ENCODE peak calls at places on chromosomes 13 and 19, in six cellular contexts. A is KG1; R is LHCN-M2; U is heart left ventricle; S is activated T-helper 2 cell treated with anti-CD3 and anti-CD28 coated beads, Interferon-gamma antibody, Interleukin-2, Interleukin-4, amounts not matched to agents 10 μg/mL and 5 μg/mL and 100 μg/mL, durations not matched to agents 14 hours and 24 hours and 36 hours; E is ecto neural progenitor cell. O is an unnamed sample.

GRCh38 chr19:51777570-51778460 is 16.8 kb downstream of the FPR2 start:
- DNase-seq in R (peak; percentile 80), A (peak; percentile 33), E (peak; percentile 57), S (peak; percentile 12), U (no peak), O (peak; percentile 63)

GRCh38 chr19:38139122-38139521 is 84.9 kb downstream of the DPF1 start:
- DNase-seq in R (no peak), A (no peak), E (no peak), S (no peak), U (no peak), O (no peak)

GRCh38 chr13:75469087-75469486 is 12.9 kb downstream of the TBC1D4 start:
- DNase-seq in E (no peak), A (no peak), R (no peak), U (no peak), S (no peak), O (no peak)

GRCh38 chr19:12956446-12957388 is at the start of gene GADD45GIP1:
- DNase-seq in E (peak; percentile 83), S (peak; percentile 79), A (peak; percentile 74), U (peak; percentile 92), R (peak; percentile 78), O (peak; percentile 87)

GRCh38 chr13:102517959-102518358 is 78.8 kb upstream of the TPP2 start:
- DNase-seq in R (peak; percentile 2), U (no peak), A (no peak), S (no peak), E (no peak), O (no peak)

GRCh38 chr19:351976-352625 is 7.5 kb upstream of the MIER2 start:
- DNase-seq in U (peak; percentile 28), S (no peak), E (no peak), A (no peak), R (no peak), O (no peak)

GRCh38 chr13:97385146-97385545 is 48.8 kb upstream of the RAP2A start:
- DNase-seq in U (no peak), S (no peak), R (no peak), A (no peak), E (no peak), O (no peak)

GRCh38 chr13:46184277-46184699 is 2.3 kb upstream of the LCP1 start:
- DNase-seq in S (peak; percentile 70), R (peak; percentile 2), A (peak; percentile 71), U (no peak), E (peak; percentile 58), O (peak; percentile 54)

GRCh38 chr13:57114945-57115344 is 25.8 kb upstream of the PRR20A start:
- DNase-seq in E (no peak), U (no peak), A (no peak), S (no peak), R (no peak), O (no peak)

GRCh38 chr13:23969672-23970071 is 72.4 kb upstream of the C1QTNF9B start:
- DNase-seq in A (no peak), U (no peak), S (no peak), E (no peak), R (no peak), O (no peak)

GRCh38 chr19:10339380-10339960 is at the start of gene ICAM3:
- DNase-seq in S (peak; percentile 61), A (peak; percentile 71), E (no peak), U (no peak), R (no peak), O (no peak)

GRCh38 chr13:33509642-33510229 is 224.2 kb upstream of the STARD13 start:
- DNase-seq in A (no peak), U (peak; percentile 33), E (no peak), R (peak; percentile 85), S (no peak), O (no peak)

GRCh38 chr13:100597253-100597652 is 8.7 kb upstream of the GGACT start:
- DNase-seq in R (peak; percentile 19), A (no peak), E (no peak), S (no peak), U (no peak), O (no peak)

GRCh38 chr19:24054044-24054935 is 32.7 kb upstream of the ZNF254 start:
- DNase-seq in E (no peak), A (no peak), U (no peak), S (no peak), R (peak; percentile 92), O (no peak)

GRCh38 chr19:32392946-32393345 is 12.6 kb upstream of the DPY19L3 start:
- DNase-seq in S (no peak), U (no peak), E (no peak), R (no peak), A (no peak), O (no peak)

GRCh38 chr13:73195091-73195490 is 136.3 kb downstream of the KLF5 start:
- DNase-seq in S (no peak), A (no peak), E (no peak), U (no peak), R (no peak), O (no peak)

GRCh38 chr13:71880753-71881541 is 13.9 kb upstream of the DACH1 start:
- DNase-seq in E (no peak), S (no peak), R (peak; percentile 6), A (no peak), U (no peak), O (no peak)

GRCh38 chr19:43578787-43579186 is 3.2 kb downstream of the PINLYP start:
- DNase-seq in A (no peak), E (no peak), R (no peak), U (no peak), S (no peak), O (no peak)

GRCh38 chr19:37309834-37310575 is 60.9 kb upstream of the ZNF527 start:
- DNase-seq in U (no peak), E (no peak), R (no peak), S (no peak), A (no peak), O (no peak)

GRCh38 chr13:80251403-80251802 is 89.5 kb downstream of the SPRY2 start:
- DNase-seq in A (no peak), R (peak; percentile 69), U (no peak), S (no peak), E (no peak), O (no peak)

GRCh38 chr19:1135454-1135853 is 31.7 kb downstream of the GPX4 start:
- DNase-seq in A (no peak), E (no peak), U (no peak), R (no peak), S (no peak), O (no peak)

GRCh38 chr19:33499671-33500506 is 21.7 kb downstream of the PEPD start:
- DNase-seq in E (no peak), R (no peak), S (no peak), U (peak; percentile 44), A (no peak), O (no peak)

GRCh38 chr19:2113436-2114211 is 16.9 kb downstream of the IZUMO4 start:
- DNase-seq in E (no peak), U (no peak), R (peak; percentile 72), A (no peak), S (no peak), O (no peak)

GRCh38 chr19:7304200-7304599 is 10.0 kb upstream of the INSR start:
- DNase-seq in U (no peak), A (no peak), R (no peak), E (no peak), S (no peak), O (no peak)

GRCh38 chr13:111893607-111894443 is 173.1 kb upstream of the SOX1 start:
- DNase-seq in U (no peak), R (no peak), E (peak; percentile 71), A (no peak), S (no peak), O (peak; percentile 48)

GRCh38 chr19:52923782-52924593 is 760 bp upstream of the ZNF888 start:
- DNase-seq in U (peak; percentile 73), E (no peak), R (no peak), A (no peak), S (no peak), O (peak; percentile 38)

GRCh38 chr13:20823071-20823470 is 49.3 kb upstream of the EEF1AKMT1 start:
- DNase-seq in S (no peak), R (no peak), E (no peak), A (no peak), U (no peak), O (no peak)

GRCh38 chr19:44303976-44304568 is 753 bp downstream of the ZNF235 start:
- DNase-seq in R (peak; percentile 42), U (no peak), A (no peak), S (no peak), E (peak; percentile 49), O (no peak)

GRCh38 chr13:59877933-59878332 is 285.8 kb downstream of the DIAPH3 start:
- DNase-seq in E (no peak), U (no peak), A (no peak), R (no peak), S (no peak), O (no peak)